ENCODE peak calls at places on chromosomes 2 and 18, in five cellular contexts. C is HepG2, Q is K562, O is SK-N-SH, E is GM12878. X is an unnamed sample.

GRCh38 chr2:23411752-23412431 is 26.9 kb downstream of the KLHL29 start:
- DNase-seq in C (no peak), Q (no peak), O (no peak), E (no peak), X (no peak)

GRCh38 chr2:1455466-1455865 is 42.2 kb downstream of the TPO start:
- DNase-seq in C (no peak), Q (no peak), O (no peak), E (no peak), X (no peak)

GRCh38 chr2:149679286-149679685 is 91.7 kb upstream of the MMADHC start:
- DNase-seq in C (no peak), Q (no peak), O (no peak), E (no peak), X (no peak)

GRCh38 chr2:74548919-74549684 is 4.6 kb downstream of the LOXL3 start:
- DNase-seq in C (peak), Q (peak), O (peak), E (no peak), X (no peak)

GRCh38 chr18:6755107-6755506 is 25.6 kb downstream of the ARHGAP28 start:
- DNase-seq in C (no peak), Q (no peak), O (no peak), E (no peak), X (no peak)

GRCh38 chr2:27606611-27607010 is 22.2 kb downstream of the CCDC121 start:
- DNase-seq in C (no peak), Q (no peak), O (no peak), E (no peak), X (no peak)

GRCh38 chr2:239109041-239109915 is 261.4 kb downstream of the TWIST2 start:
- DNase-seq in C (no peak), Q (no peak), O (no peak), E (no peak), X (no peak)

GRCh38 chr2:40284797-40285196 is 167.1 kb downstream of the SLC8A1 start:
- DNase-seq in C (no peak), Q (no peak), O (no peak), E (no peak), X (no peak)

GRCh38 chr2:46827274-46827930 is 88.2 kb downstream of the MCFD2 start:
- DNase-seq in C (no peak), Q (no peak), O (no peak), E (no peak), X (no peak)

GRCh38 chr2:6864938-6865345 is 765 bp downstream of the CMPK2 start:
- DNase-seq in C (no peak), Q (no peak), O (no peak), E (no peak), X (no peak)

GRCh38 chr2:36680012-36680411 is 16.5 kb upstream of the VIT start:
- DNase-seq in C (no peak), Q (no peak), O (no peak), E (no peak), X (no peak)

GRCh38 chr2:37554157-37554515 is 117.3 kb downstream of the CDC42EP3 start:
- DNase-seq in C (no peak), Q (no peak), O (peak), E (no peak), X (no peak)

GRCh38 chr2:138827426-138828054 is 47.4 kb upstream of the NXPH2 start:
- DNase-seq in C (peak), Q (peak), O (peak), E (peak), X (peak)

GRCh38 chr2:8281234-8281633 is 400.6 kb upstream of the ID2 start:
- DNase-seq in C (no peak), Q (no peak), O (no peak), E (no peak), X (no peak)

GRCh38 chr2:26401739-26402541 is at the start of gene DRC1:
- DNase-seq in C (no peak), Q (no peak), O (peak), E (no peak), X (no peak)

DNA sequence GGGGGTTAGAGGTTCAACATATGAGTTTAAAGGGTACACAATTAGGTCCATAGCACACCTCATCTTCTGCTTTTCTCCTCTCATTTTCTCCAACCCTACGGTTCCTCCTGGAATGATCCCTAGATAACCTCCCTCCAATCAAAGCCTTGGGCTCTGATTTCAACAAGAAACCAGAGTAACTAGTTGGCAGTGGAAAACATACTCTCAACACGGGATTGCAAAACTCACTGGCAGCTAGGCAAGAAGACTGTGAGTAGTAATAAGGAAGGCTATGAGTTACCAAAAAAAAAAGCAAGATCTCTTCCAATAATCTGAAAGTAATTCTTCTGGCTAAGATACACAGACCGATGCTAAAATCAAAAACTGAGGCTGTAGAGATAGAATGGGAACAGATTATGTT is 28.5 kb upstream of the CCDC102B start:
- DNase-seq in C (no peak), Q (no peak), O (no peak), E (no peak), X (no peak)
- TF ChIP-seq SIN3A in C (no peak), Q (no peak), O (no peak), E (no peak), X (no peak)

GRCh38 chr2:160428425-160428763 is 65.2 kb downstream of the RBMS1 start:
- DNase-seq in C (no peak), Q (no peak), O (no peak), E (no peak), X (no peak)

GRCh38 chr2:160430001-160430344 is 63.6 kb downstream of the RBMS1 start:
- DNase-seq in C (no peak), Q (no peak), O (no peak), E (no peak), X (no peak)

GRCh38 chr2:160431441-160431840 is 62.2 kb downstream of the RBMS1 start:
- DNase-seq in C (no peak), Q (no peak), O (no peak), E (no peak), X (no peak)

GRCh38 chr2:160427629-160428424 is 65.8 kb downstream of the RBMS1 start:
- DNase-seq in C (no peak), Q (no peak), O (no peak), E (no peak), X (no peak)

GRCh38 chr2:160429248-160430000 is 64.2 kb downstream of the RBMS1 start:
- DNase-seq in C (peak), Q (peak), O (no peak), E (no peak), X (peak)
- TF ChIP-seq ZBTB33 in C (no peak), Q (no peak), O (no peak), E (no peak), X (no peak)

DNA sequence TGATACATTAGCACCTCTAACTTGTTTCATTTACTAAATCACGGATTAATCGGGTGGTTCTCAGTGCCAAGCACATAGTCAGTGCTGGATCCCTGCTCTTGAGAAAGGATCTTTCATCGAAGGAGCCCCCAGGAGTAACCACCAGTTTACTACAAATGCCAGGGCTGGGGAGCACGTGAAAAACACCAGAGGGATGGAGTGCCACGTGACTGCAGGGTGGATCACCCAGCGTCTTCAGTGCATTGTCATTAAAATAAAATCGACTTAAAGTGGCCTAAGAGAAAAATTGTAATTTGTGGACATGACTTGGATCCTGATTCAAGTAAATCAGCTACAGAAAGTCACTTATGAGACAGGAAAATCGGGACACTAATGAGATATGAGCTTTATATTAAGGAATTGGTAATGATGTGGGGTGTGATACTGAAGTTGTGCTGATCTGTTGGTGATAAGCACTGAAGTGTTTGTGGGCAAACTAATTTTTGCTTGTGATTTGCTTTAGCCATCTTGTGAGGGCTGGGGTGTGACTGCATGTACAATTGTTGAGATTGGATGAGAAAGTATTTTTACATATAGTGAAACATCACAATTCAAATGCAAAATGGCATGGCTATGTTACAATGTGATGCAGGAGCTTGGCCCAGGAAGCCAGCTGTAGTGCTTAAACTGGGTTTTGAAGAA is 63.8 kb downstream of the NCK2 start:
- DNase-seq in C (no peak), Q (no peak), O (no peak), E (no peak), X (no peak)
- H3K27ac ChIP-seq in C (no peak), Q (no peak), O (no peak), E (peak), X (no peak)

DNA sequence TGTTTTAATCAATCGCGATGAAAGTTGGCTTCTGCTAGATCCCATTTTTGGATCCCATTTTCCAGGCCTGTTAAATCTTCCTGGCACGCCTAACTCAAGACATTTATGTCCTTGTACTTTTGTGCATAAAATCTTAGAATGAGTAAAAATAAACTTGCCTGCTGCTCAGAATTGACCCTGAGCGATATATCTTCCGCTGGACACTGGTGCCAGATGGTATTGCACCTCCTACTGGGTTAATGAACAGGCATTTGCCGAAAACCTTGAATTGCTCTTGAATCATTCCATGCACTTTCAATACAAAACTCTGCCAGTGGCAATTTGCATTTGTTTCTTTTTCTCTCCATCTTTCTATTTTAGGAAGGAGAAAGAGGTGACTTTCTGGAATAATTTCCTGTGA is 60.1 kb upstream of the MGAT5 start:
- DNase-seq in C (no peak), Q (no peak), O (no peak), E (no peak), X (no peak)
- TF ChIP-seq SIN3A in C (no peak), Q (no peak), O (no peak), E (no peak), X (no peak)

DNA sequence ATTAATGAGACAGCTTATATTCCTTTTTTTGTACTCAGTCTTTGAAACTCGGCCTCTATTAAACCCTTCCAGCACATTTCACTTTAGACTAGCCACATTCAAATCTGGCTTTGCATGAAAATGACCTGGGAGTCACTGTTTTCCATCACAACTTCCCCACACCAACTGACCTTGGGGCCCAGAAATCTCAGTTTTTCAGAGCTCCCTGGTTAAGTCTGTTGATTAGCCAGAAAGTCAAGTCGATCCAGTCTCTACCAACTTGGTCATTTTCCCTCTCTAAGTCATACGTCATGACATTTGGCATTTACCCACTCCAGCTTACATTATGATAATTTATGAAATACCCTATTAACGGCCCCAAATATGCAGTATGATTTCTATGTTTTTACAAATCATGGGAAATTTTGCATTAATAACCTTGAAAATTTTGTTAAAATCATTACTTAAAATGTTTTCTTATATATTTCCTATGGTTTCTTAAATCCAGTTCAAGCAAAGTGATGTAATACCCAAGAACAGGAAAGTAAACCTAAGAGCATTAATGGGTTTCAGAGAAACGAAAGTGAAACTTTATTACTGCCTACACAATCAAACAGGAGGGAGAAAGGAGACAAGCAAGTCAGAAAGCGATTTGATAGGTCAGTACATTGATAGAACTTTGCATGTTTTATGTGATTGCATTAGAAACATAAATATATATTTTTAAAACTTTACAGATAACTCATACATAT is 77.1 kb downstream of the SPATS2L start:
- DNase-seq in C (no peak), Q (no peak), O (no peak), E (peak), X (no peak)
- TF ChIP-seq ZBTB33 in C (no peak), Q (no peak), O (no peak), E (no peak), X (no peak)

GRCh38 chr2:235609746-235610145 is 115.9 kb downstream of the AGAP1 start:
- DNase-seq in C (no peak), Q (no peak), O (no peak), E (no peak), X (no peak)

GRCh38 chr2:235612551-235612950 is 118.7 kb downstream of the AGAP1 start:
- DNase-seq in C (no peak), Q (no peak), O (no peak), E (no peak), X (no peak)

GRCh38 chr2:235610696-235611257 is 116.9 kb downstream of the AGAP1 start:
- DNase-seq in C (no peak), Q (no peak), O (no peak), E (no peak), X (no peak)

GRCh38 chr2:235611756-235612155 is 117.9 kb downstream of the AGAP1 start:
- DNase-seq in C (no peak), Q (no peak), O (peak), E (no peak), X (no peak)

DNA sequence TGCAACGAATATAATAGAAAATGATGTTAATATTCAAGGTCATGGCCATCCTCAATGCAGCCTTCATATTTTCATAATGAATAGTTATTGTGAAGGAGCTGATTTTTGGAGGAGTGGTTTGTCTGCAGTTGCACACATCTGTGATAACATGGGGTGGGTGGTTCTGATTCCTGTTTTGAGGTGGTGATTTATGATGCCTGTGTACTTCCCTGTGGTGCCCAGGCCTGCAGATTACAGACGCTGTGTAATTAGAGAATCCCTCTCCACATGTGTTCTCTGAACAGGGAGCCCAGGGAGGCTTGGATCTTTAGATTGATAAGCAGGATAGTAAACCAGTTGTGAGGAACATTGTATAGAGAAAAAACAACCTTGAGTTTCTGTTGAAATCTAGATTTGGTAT is 117.5 kb downstream of the AGAP1 start:
- DNase-seq in C (no peak), Q (no peak), O (peak), E (no peak), X (no peak)
- H3K27ac ChIP-seq in C (no peak), Q (no peak), O (no peak), E (no peak), X (no peak)

X was measured in HCT116.